ENCODE peak calls at places on chromosomes 12 and 14, in six cellular contexts. S, K, T, P, O and V are unnamed samples.

GRCh38 chr12:119235352-119235751 is 56.6 kb downstream of the HSPB8 start:
- DNase-seq in S (no peak), K (no peak), T (no peak), P (no peak), O (no peak), V (no peak)

GRCh38 chr14:23481362-23481970 is 12.0 kb downstream of the NGDN start:
- DNase-seq in S (no peak), K (peak; percentile 27), T (no peak), P (no peak), O (no peak), V (no peak)

GRCh38 chr14:104305511-104306449 is 167.4 kb downstream of the KIF26A start:
- DNase-seq in S (no peak), K (no peak), T (no peak), P (no peak), O (peak; percentile 33), V (no peak)

GRCh38 chr12:2689393-2689792 is 105.4 kb upstream of the FKBP4 start:
- DNase-seq in S (no peak), K (no peak), T (no peak), P (no peak), O (no peak), V (no peak)

GRCh38 chr12:103326190-103326589 is 169.6 kb downstream of the C12orf42 start:
- DNase-seq in S (no peak), K (no peak), T (no peak), P (no peak), O (no peak), V (peak; percentile 33)

GRCh38 chr14:33589334-33589733 is 361.5 kb downstream of the EGLN3 start:
- DNase-seq in S (no peak), K (peak; percentile 97), T (no peak), P (no peak), O (no peak), V (no peak)

GRCh38 chr12:90298289-90298948 is 589.8 kb upstream of the ATP2B1 start:
- DNase-seq in S (no peak), K (no peak), T (no peak), P (no peak), O (no peak), V (no peak)

GRCh38 chr14:72060917-72061316 is 128.7 kb downstream of the RGS6 start:
- DNase-seq in S (no peak), K (no peak), T (no peak), P (no peak), O (no peak), V (no peak)

GRCh38 chr12:14256555-14257169 is 108.8 kb upstream of the ATF7IP start:
- DNase-seq in S (peak; percentile 50), K (peak; percentile 92), T (peak; percentile 60), P (peak; percentile 6), O (peak; percentile 85), V (peak; percentile 94)

GRCh38 chr12:52063081-52063985 is 6.4 kb upstream of the ATG101 start:
- DNase-seq in S (no peak), K (no peak), T (no peak), P (no peak), O (no peak), V (no peak)

GRCh38 chr12:93833946-93834345 is 156.8 kb downstream of the CRADD start:
- DNase-seq in S (no peak), K (no peak), T (no peak), P (no peak), O (no peak), V (no peak)

GRCh38 chr12:116294464-116295002 is 17.0 kb upstream of the MED13L start:
- DNase-seq in S (no peak), K (no peak), T (no peak), P (no peak), O (no peak), V (no peak)

GRCh38 chr14:34810028-34810427 is 65.1 kb downstream of the BAZ1A start:
- DNase-seq in S (no peak), K (no peak), T (no peak), P (no peak), O (no peak), V (no peak)

GRCh38 chr14:72610831-72611200 is 283.1 kb downstream of the DPF3 start:
- DNase-seq in S (no peak), K (no peak), T (no peak), P (no peak), O (no peak), V (no peak)

GRCh38 chr12:131929530-131930456 is 717 bp downstream of the PUS1 start:
- DNase-seq in S (no peak), K (no peak), T (peak; percentile 39), P (no peak), O (peak; percentile 74), V (peak; percentile 84)

GRCh38 chr14:39393289-39393688 is 38.9 kb downstream of the FBXO33 start:
- DNase-seq in S (no peak), K (no peak), T (no peak), P (no peak), O (no peak), V (no peak)

GRCh38 chr12:113247123-113248045 is 26.1 kb downstream of the TPCN1 start:
- DNase-seq in S (peak; percentile 68), K (peak; percentile 65), T (no peak), P (no peak), O (no peak), V (no peak)

GRCh38 chr14:95314609-95315008 is 5.1 kb downstream of the CLMN start:
- DNase-seq in S (no peak), K (peak; percentile 70), T (no peak), P (no peak), O (no peak), V (no peak)

GRCh38 chr12:74646831-74647230 is 109.2 kb downstream of the ATXN7L3B start:
- DNase-seq in S (no peak), K (no peak), T (no peak), P (peak; percentile 13), O (no peak), V (peak; percentile 28)